ENCODE peak calls at places on chromosomes 11 and 22, in nine cellular contexts. Q is aorta; A is KBM-7; Y is nucleus accumbens; P is GM19239; G is HEK293T; C is stimulated activated CD4-positive, alpha-beta T cell treated with anti-CD3 and anti-CD28 coated beads, TNF-alpha, amount 100 ng/mL, for 1 hour; M is AG09309; V is T-helper 2 cell. K is an unnamed sample.

GRCh38 chr11:114019046-114019445 is 40.5 kb upstream of the ZBTB16 start:
- DNase-seq in V (no peak), P (no peak), Q (no peak), M (no peak), A (no peak), G (no peak), Y (no peak), C (no peak), K (no peak)

GRCh38 chr11:78453140-78453935 is 35.7 kb upstream of the GAB2 start:
- DNase-seq in M (peak), Y (no peak), P (no peak), A (no peak), G (no peak), V (no peak), C (no peak), Q (no peak), K (no peak)

GRCh38 chr11:133921513-133921912 is 35.3 kb downstream of the IGSF9B start:
- DNase-seq in Q (no peak), M (no peak), A (no peak), G (no peak), P (no peak), C (no peak), V (no peak), Y (no peak), K (no peak)

GRCh38 chr11:122754553-122755322 is 83.6 kb upstream of the CRTAM start:
- DNase-seq in Q (no peak), P (no peak), G (peak), M (no peak), A (peak), C (no peak), Y (no peak), V (peak), K (peak)

GRCh38 chr22:24105018-24105360 is 76.3 kb upstream of the SUSD2 start:
- DNase-seq in A (no peak), M (no peak), P (no peak), V (no peak), G (no peak), Y (no peak), C (no peak), Q (peak), K (no peak)

GRCh38 chr22:37018086-37018814 is 997 bp downstream of the TST start:
- DNase-seq in P (no peak), M (no peak), Q (no peak), V (no peak), G (no peak), C (no peak), Y (no peak), A (no peak), K (no peak)

GRCh38 chr22:25366876-25367466 is 147.5 kb downstream of the CRYBB2 start:
- DNase-seq in Y (no peak), M (no peak), C (no peak), V (no peak), A (no peak), Q (no peak), G (no peak), P (no peak), K (no peak)

GRCh38 chr11:69715446-69715845 is 11.6 kb upstream of the FGF19 start:
- DNase-seq in G (no peak), M (no peak), V (no peak), C (no peak), Y (no peak), A (no peak), P (no peak), Q (no peak), K (no peak)

GRCh38 chr22:29700949-29701927 is 18.6 kb upstream of the CABP7 start:
- DNase-seq in G (peak), V (no peak), P (no peak), M (no peak), C (no peak), Y (no peak), Q (no peak), A (peak), K (peak)

K was measured in iPS-NIHi11.